ENCODE peak calls at places on chromosomes 2 and 18, in seven cellular contexts. H, Z, F, J, V, N and X are unnamed samples.

GRCh38 chr18:24488824-24489493 is 28.5 kb downstream of the HRH4 start:
- DNase-seq in H (peak; percentile 53), Z (no peak), F (no peak), J (no peak), V (no peak), N (no peak), X (no peak)

GRCh38 chr2:11738589-11739436 is 7.6 kb upstream of the LPIN1 start:
- DNase-seq in H (peak; percentile 64), Z (no peak), F (peak; percentile 90), J (peak; percentile 76), V (no peak), N (no peak), X (no peak)

GRCh38 chr2:197286805-197287595 is 23.6 kb downstream of the ANKRD44 start:
- DNase-seq in H (no peak), Z (no peak), F (peak; percentile 78), J (no peak), V (peak; percentile 40), N (peak; percentile 92), X (no peak)

GRCh38 chr18:23114911-23115310 is 20.4 kb upstream of the CABLES1 start:
- DNase-seq in H (no peak), Z (no peak), F (no peak), J (no peak), V (no peak), N (no peak), X (no peak)

GRCh38 chr2:26018184-26018716 is 15.6 kb upstream of the RAB10 start:
- DNase-seq in H (peak; percentile 52), Z (no peak), F (peak; percentile 79), J (peak; percentile 79), V (peak; percentile 81), N (no peak), X (no peak)

GRCh38 chr2:128438586-128438985 is 119.9 kb upstream of the HS6ST1 start:
- DNase-seq in H (no peak), Z (peak; percentile 7), F (peak; percentile 18), J (no peak), V (no peak), N (no peak), X (peak; percentile 51)

GRCh38 chr2:235330775-235331438 is 162.9 kb upstream of the AGAP1 start:
- DNase-seq in H (no peak), Z (no peak), F (no peak), J (no peak), V (peak; percentile 77), N (peak; percentile 78), X (no peak)

GRCh38 chr18:32372381-32373061 is 98.2 kb downstream of the GAREM1 start:
- DNase-seq in H (no peak), Z (no peak), F (no peak), J (no peak), V (peak; percentile 85), N (no peak), X (no peak)

GRCh38 chr2:236730393-236730792 is 160.8 kb downstream of the ACKR3 start:
- DNase-seq in H (no peak), Z (no peak), F (no peak), J (no peak), V (no peak), N (no peak), X (no peak)

GRCh38 chr2:50901510-50901909 is 130.4 kb downstream of the NRXN1 start:
- DNase-seq in H (no peak), Z (no peak), F (no peak), J (no peak), V (no peak), N (no peak), X (no peak)

GRCh38 chr2:34104601-34105000 is 505.5 kb upstream of the FAM98A start:
- DNase-seq in H (no peak), Z (no peak), F (no peak), J (no peak), V (peak; percentile 57), N (no peak), X (no peak)

GRCh38 chr2:239361311-239361642 is 39.5 kb downstream of the HDAC4 start:
- DNase-seq in H (no peak), Z (no peak), F (no peak), J (peak; percentile 29), V (no peak), N (no peak), X (no peak)

GRCh38 chr2:127661949-127662510 is 13.3 kb downstream of the LIMS2 start:
- DNase-seq in H (no peak), Z (no peak), F (no peak), J (no peak), V (no peak), N (no peak), X (no peak)

GRCh38 chr2:188957646-188958045 is 16.5 kb upstream of the COL3A1 start:
- DNase-seq in H (no peak), Z (no peak), F (no peak), J (no peak), V (no peak), N (no peak), X (no peak)

GRCh38 chr18:77062518-77063003 is 70.0 kb downstream of the MBP start:
- DNase-seq in H (no peak), Z (no peak), F (peak; percentile 36), J (no peak), V (no peak), N (no peak), X (no peak)

GRCh38 chr2:74181739-74182138 is 3.1 kb upstream of the MOB1A start:
- DNase-seq in H (peak; percentile 41), Z (no peak), F (no peak), J (no peak), V (no peak), N (no peak), X (no peak)

DNA sequence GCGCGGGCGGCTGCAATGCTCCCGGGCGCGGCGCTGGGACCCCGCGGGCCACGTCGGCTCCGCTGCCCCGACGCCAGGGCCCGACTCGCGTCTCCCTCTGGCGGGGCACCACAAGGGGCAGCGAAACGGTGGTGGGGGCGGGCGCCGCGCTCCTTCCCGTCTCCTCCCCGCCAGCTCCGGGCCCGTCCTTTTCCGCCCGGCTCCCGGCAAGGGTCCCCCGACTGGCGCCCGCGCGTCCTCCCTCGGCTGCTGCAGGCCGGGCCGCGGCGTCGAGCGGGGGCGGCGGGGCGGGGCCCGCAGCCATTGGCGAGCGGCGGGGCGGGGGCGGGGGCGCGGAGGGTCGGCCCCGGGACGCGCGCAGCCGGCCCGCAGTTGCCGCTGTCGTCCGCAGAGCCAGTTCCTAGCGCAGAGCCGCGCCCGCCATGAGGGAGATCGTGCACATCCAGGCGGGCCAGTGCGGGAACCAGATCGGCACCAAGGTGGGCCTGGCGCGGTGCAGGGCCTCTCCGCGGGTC is at the start of gene TUBB6:
- DNase-seq in H (peak; percentile 90), Z (no peak), F (peak; percentile 73), J (peak; percentile 66), V (no peak), N (no peak), X (no peak)
- TF ChIP-seq CTCF in H (no peak), Z (no peak), F (no peak), J (no peak), V (peak; percentile 12), N (peak; percentile 19), X (no peak)

DNA sequence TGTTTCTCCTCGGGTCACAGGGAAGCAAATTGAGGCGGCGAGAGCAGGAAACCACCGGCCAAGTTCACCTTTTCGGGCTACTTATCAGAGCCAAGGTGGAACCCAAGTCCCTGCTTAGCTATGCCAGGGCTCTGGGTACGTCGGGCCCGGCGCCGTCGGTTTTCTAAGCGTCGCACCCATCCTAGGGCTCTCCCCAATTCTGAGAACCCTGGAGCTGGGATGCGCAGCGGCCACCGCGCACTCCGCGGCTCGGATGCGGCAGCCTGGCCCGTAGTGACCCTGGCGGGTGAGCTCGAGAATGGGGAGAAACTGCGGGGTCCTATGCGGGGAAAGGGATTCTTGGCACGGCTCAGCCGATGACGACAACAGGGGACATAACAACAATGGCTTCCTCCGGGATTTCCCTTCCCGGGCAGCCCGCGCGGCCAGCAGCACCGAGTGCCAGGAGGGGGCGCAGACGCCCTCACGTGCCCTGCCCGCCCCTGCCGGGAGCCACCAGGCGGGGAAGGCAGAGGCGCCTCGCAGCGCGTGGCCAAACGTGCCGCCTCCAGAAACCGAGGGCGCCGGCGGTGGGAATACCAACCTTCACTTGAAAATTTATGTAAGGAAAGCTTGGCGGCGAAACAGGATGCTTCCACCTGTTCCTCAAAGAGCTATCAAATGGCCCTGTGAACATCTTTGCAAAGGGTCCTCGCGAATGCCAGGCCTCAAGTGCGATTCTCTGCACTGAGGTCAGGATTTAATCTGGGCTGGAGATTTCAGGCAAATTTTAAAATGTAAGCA is 2.1 kb upstream of the SLC30A3 start:
- DNase-seq in H (peak; percentile 100), Z (peak; percentile 33), F (no peak), J (peak; percentile 89), V (no peak), N (no peak), X (no peak)
- TF ChIP-seq CTCF in H (peak; percentile 78), Z (peak; percentile 17), F (peak; percentile 28), J (peak; percentile 86), V (peak; percentile 71), N (peak; percentile 80), X (peak; percentile 76)

GRCh38 chr18:48023334-48024008 is 93.0 kb upstream of the SMAD2 start:
- DNase-seq in H (peak; percentile 89), Z (no peak), F (no peak), J (peak; percentile 70), V (peak; percentile 80), N (no peak), X (no peak)

GRCh38 chr18:48024009-48024512 is 93.6 kb upstream of the SMAD2 start:
- DNase-seq in H (no peak), Z (no peak), F (no peak), J (no peak), V (no peak), N (no peak), X (no peak)

GRCh38 chr18:48021273-48021914 is 90.9 kb upstream of the SMAD2 start:
- DNase-seq in H (no peak), Z (peak; percentile 7), F (no peak), J (no peak), V (no peak), N (no peak), X (no peak)

GRCh38 chr18:48022021-48022420 is 91.6 kb upstream of the SMAD2 start:
- DNase-seq in H (no peak), Z (no peak), F (no peak), J (no peak), V (no peak), N (no peak), X (no peak)

GRCh38 chr18:48022531-48023330 is 92.3 kb upstream of the SMAD2 start:
- DNase-seq in H (peak; percentile 58), Z (no peak), F (no peak), J (no peak), V (peak; percentile 40), N (no peak), X (no peak)
- TF ChIP-seq CTCF in H (peak; percentile 60), Z (peak; percentile 58), F (peak; percentile 14), J (peak; percentile 73), V (peak; percentile 83), N (peak; percentile 53), X (peak; percentile 77)

DNA sequence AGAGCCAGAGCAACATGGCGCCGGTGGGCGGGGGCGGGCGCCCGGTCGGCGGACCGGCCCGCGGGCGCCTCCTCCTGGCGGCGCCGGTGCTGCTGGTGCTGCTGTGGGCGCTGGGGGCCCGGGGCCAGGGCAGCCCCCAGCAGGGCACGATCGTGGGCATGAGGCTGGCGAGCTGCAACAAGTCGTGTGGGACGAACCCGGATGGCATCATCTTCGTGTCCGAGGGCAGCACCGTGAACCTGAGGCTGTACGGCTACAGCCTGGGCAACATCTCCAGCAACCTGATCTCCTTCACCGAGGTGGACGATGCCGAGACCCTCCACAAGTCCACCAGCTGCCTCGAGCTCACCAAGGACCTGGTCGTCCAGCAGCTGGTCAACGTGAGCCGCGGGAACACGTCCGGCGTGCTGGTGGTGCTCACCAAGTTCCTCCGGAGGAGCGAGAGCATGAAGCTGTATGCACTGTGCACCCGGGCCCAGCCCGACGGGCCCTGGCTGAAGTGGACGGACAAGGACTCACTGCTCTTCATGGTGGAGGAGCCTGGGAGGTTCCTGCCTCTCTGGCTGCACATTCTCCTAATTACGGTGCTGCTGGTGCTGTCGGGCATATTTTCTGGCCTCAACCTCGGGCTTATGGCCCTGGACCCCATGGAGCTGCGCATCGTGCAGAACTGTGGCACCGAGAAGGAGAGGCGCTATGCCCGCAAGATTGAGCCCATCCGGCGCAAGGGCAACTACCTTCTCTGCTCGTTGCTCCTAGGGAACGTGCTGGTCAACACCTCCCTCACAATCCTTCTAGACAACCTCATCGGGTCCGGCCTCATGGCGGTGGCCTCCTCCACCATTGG is 507 bp downstream of the CNNM4 start:
- DNase-seq in H (no peak), Z (no peak), F (no peak), J (peak; percentile 50), V (no peak), N (no peak), X (no peak)
- TF ChIP-seq CTCF in H (peak; percentile 62), Z (peak; percentile 74), F (peak; percentile 24), J (peak; percentile 63), V (peak; percentile 66), N (peak; percentile 58), X (peak; percentile 71)